ENCODE peak calls at places on chromosomes 5 and 9, in four cellular contexts. One of them, this sample, is unnamed.

GRCh38 chr5:60989790-60990189 is 44.8 kb downstream of the NDUFAF2 start:
- DNase-seq in heart left ventricle: no peak
- DNase-seq in MM.1S: no peak
- DNase-seq in A549: no peak
- DNase-seq in this sample: no peak

GRCh38 chr5:96338624-96339023 is 94.4 kb downstream of the PCSK1 start:
- DNase-seq in heart left ventricle: no peak
- DNase-seq in MM.1S: no peak
- DNase-seq in A549: no peak
- DNase-seq in this sample: no peak

GRCh38 chr5:132790201-132790870 is 13.3 kb upstream of the SEPTIN8 start:
- DNase-seq in heart left ventricle: no peak
- DNase-seq in MM.1S: no peak
- DNase-seq in A549: no peak
- DNase-seq in this sample: no peak

GRCh38 chr5:177370488-177371119 is 12.9 kb downstream of the RGS14 start:
- DNase-seq in heart left ventricle: peak
- DNase-seq in MM.1S: peak
- DNase-seq in A549: peak
- DNase-seq in this sample: peak

GRCh38 chr5:143527808-143528207 is 124.3 kb upstream of the NR3C1 start:
- DNase-seq in heart left ventricle: no peak
- DNase-seq in MM.1S: no peak
- DNase-seq in A549: no peak
- DNase-seq in this sample: no peak

GRCh38 chr9:121698627-121699270 is 47.3 kb downstream of the DAB2IP start:
- DNase-seq in heart left ventricle: no peak
- DNase-seq in MM.1S: no peak
- DNase-seq in A549: no peak
- DNase-seq in this sample: peak

GRCh38 chr5:58891072-58891970 is 308.4 kb downstream of the RAB3C start:
- DNase-seq in heart left ventricle: peak
- DNase-seq in MM.1S: peak
- DNase-seq in A549: peak
- DNase-seq in this sample: peak

GRCh38 chr9:97293207-97293721 is 14.2 kb upstream of the CCDC180 start:
- DNase-seq in heart left ventricle: peak
- DNase-seq in MM.1S: no peak
- DNase-seq in A549: no peak
- DNase-seq in this sample: no peak

GRCh38 chr5:155735388-155735787 is 591.6 kb upstream of the SGCD start:
- DNase-seq in heart left ventricle: peak
- DNase-seq in MM.1S: no peak
- DNase-seq in A549: no peak
- DNase-seq in this sample: no peak

GRCh38 chr9:98326402-98327248 is 71.2 kb upstream of the TBC1D2 start:
- DNase-seq in heart left ventricle: no peak
- DNase-seq in MM.1S: no peak
- DNase-seq in A549: no peak
- DNase-seq in this sample: peak

GRCh38 chr9:136105398-136106135 is 10.5 kb upstream of the NACC2 start:
- DNase-seq in heart left ventricle: peak
- DNase-seq in MM.1S: no peak
- DNase-seq in A549: no peak
- DNase-seq in this sample: no peak

GRCh38 chr9:36142510-36143161 is 6.1 kb downstream of the GLIPR2 start:
- DNase-seq in heart left ventricle: no peak
- DNase-seq in MM.1S: no peak
- DNase-seq in A549: no peak
- DNase-seq in this sample: no peak

GRCh38 chr5:139574641-139575312 is 13.6 kb downstream of the UBE2D2 start:
- DNase-seq in heart left ventricle: no peak
- DNase-seq in MM.1S: peak
- DNase-seq in A549: peak
- DNase-seq in this sample: peak

GRCh38 chr5:98934581-98934980 is 5.8 kb upstream of the CHD1 start:
- DNase-seq in heart left ventricle: no peak
- DNase-seq in MM.1S: no peak
- DNase-seq in A549: no peak
- DNase-seq in this sample: no peak

GRCh38 chr9:97072285-97072770 is 33.4 kb upstream of the CTSV start:
- DNase-seq in heart left ventricle: no peak
- DNase-seq in MM.1S: no peak
- DNase-seq in A549: no peak
- DNase-seq in this sample: no peak

GRCh38 chr5:126516133-126516532 is 78.9 kb downstream of the ALDH7A1 start:
- DNase-seq in heart left ventricle: no peak
- DNase-seq in MM.1S: no peak
- DNase-seq in A549: no peak
- DNase-seq in this sample: no peak

GRCh38 chr5:134874831-134875655 is 872 bp downstream of the TXNDC15 start:
- DNase-seq in heart left ventricle: peak
- DNase-seq in MM.1S: peak
- DNase-seq in A549: peak
- DNase-seq in this sample: peak

GRCh38 chr5:7592910-7593309 is 197.0 kb downstream of the ADCY2 start:
- DNase-seq in heart left ventricle: no peak
- DNase-seq in MM.1S: peak
- DNase-seq in A549: peak
- DNase-seq in this sample: peak

GRCh38 chr9:116174347-116174746 is 20.8 kb downstream of the PAPPA start:
- DNase-seq in heart left ventricle: no peak
- DNase-seq in MM.1S: no peak
- DNase-seq in A549: peak
- DNase-seq in this sample: no peak

GRCh38 chr5:167767775-167768174 is 523.7 kb upstream of the WWC1 start:
- DNase-seq in heart left ventricle: no peak
- DNase-seq in MM.1S: no peak
- DNase-seq in A549: no peak
- DNase-seq in this sample: no peak

GRCh38 chr9:72262063-72262462 is 102.9 kb downstream of the ZFAND5 start:
- DNase-seq in heart left ventricle: no peak
- DNase-seq in MM.1S: no peak
- DNase-seq in A549: no peak
- DNase-seq in this sample: no peak
- TF ChIP-seq CTCF in heart left ventricle: no peak
- TF ChIP-seq CTCF in MM.1S: no peak
- TF ChIP-seq CTCF in A549: no peak
- TF ChIP-seq CTCF in this sample: no peak

GRCh38 chr5:54975701-54976100 is 9.7 kb downstream of the ESM1 start:
- DNase-seq in heart left ventricle: no peak
- DNase-seq in MM.1S: no peak
- DNase-seq in A549: no peak
- DNase-seq in this sample: no peak

GRCh38 chr5:54964405-54964804 is 21.0 kb downstream of the ESM1 start:
- DNase-seq in heart left ventricle: no peak
- DNase-seq in MM.1S: no peak
- DNase-seq in A549: no peak
- DNase-seq in this sample: no peak

GRCh38 chr5:54969242-54969641 is 16.2 kb downstream of the ESM1 start:
- DNase-seq in heart left ventricle: no peak
- DNase-seq in MM.1S: no peak
- DNase-seq in A549: no peak
- DNase-seq in this sample: no peak

GRCh38 chr5:54965806-54966205 is 19.6 kb downstream of the ESM1 start:
- DNase-seq in heart left ventricle: no peak
- DNase-seq in MM.1S: no peak
- DNase-seq in A549: no peak
- DNase-seq in this sample: no peak

DNA sequence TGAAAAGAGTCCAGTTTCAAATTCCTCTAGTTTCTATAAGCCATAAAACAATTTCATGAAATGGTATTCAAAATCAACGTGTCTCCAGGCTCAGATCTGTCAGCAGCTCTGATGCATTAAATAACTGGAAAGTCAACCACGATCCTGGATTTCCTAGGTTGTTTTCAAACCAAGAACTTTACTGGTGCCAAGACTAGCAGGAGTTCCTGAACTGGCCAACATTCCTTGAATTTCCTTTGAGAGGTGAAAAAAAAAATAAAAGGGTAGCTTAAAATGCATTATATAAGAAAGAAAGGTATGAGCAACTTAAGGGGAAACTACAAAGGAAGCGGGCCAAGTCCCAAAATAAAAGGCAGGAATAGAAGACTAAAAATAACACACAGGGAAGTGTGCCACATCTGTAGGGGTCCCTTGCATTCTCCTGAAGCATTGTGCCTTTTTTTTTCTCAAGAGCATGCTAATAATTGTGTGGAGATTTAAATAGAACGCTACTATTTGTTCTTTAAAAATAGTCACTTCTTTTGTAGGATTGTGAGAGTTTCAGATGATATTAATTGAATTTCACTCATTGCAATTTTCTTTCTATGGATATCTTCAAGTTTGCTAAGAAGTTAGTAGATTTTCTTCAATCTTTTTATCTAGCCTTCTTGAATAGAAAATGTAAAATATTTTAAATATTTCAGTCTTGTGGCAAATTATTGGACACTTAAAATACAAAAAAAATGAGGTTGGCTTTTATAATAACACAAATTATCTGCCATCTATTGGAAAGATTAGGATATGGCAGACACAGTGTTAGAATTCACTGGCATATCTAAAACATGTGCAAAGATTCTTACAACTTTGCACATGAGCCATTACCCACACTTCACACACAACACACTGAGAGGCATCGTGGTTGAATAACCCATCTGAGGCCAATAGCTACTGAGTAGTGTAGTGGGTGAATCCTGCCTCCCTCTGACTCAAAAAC is 15.3 kb downstream of the ESM1 start:
- DNase-seq in heart left ventricle: no peak
- DNase-seq in MM.1S: no peak
- DNase-seq in A549: no peak
- DNase-seq in this sample: no peak
- TF ChIP-seq CTCF in heart left ventricle: no peak
- TF ChIP-seq CTCF in MM.1S: no peak
- TF ChIP-seq CTCF in A549: no peak
- TF ChIP-seq CTCF in this sample: no peak

GRCh38 chr9:128895556-128895955 is 13.6 kb downstream of the LRRC8A start:
- DNase-seq in heart left ventricle: no peak
- DNase-seq in MM.1S: no peak
- DNase-seq in A549: no peak
- DNase-seq in this sample: no peak
- TF ChIP-seq CTCF in heart left ventricle: no peak
- TF ChIP-seq CTCF in MM.1S: no peak
- TF ChIP-seq CTCF in A549: no peak
- TF ChIP-seq CTCF in this sample: no peak

DNA sequence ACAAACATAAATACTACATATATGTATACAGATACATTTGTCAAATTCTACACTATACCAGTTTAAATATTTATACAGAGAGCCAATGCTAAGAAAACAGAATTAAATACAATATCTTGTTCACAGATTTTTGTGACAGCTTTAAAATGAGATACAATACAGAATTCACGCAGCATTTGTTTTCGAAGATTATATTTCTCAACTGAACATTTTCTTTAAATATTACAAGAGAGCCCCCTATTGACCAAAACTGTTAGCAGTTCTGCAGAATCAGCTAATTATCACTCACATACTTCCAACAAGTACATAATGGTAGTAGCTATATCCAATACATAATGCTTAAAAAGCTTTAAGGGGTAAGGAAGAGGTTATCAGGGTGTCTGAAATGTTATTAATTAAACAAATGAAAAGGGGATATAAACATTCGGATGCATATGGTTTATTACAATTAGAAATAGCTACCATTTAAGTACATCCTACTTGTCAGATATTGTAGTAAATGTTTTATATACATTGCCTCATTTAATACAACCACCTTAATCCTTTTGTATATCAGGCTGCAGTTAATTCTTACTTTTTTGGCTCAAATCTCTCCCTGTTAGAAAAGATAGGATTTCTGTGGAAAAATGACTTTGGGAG is 31.7 kb downstream of the ZDHHC21 start:
- DNase-seq in heart left ventricle: no peak
- DNase-seq in MM.1S: peak
- DNase-seq in A549: peak
- DNase-seq in this sample: no peak
- TF ChIP-seq CTCF in heart left ventricle: peak
- TF ChIP-seq CTCF in MM.1S: peak
- TF ChIP-seq CTCF in A549: peak
- TF ChIP-seq CTCF in this sample: peak

GRCh38 chr5:172708183-172708505 is 62.9 kb downstream of the DUSP1 start:
- DNase-seq in heart left ventricle: no peak
- DNase-seq in MM.1S: no peak
- DNase-seq in A549: no peak
- DNase-seq in this sample: no peak
- TF ChIP-seq CTCF in heart left ventricle: no peak
- TF ChIP-seq CTCF in MM.1S: no peak
- TF ChIP-seq CTCF in A549: no peak
- TF ChIP-seq CTCF in this sample: no peak

DNA sequence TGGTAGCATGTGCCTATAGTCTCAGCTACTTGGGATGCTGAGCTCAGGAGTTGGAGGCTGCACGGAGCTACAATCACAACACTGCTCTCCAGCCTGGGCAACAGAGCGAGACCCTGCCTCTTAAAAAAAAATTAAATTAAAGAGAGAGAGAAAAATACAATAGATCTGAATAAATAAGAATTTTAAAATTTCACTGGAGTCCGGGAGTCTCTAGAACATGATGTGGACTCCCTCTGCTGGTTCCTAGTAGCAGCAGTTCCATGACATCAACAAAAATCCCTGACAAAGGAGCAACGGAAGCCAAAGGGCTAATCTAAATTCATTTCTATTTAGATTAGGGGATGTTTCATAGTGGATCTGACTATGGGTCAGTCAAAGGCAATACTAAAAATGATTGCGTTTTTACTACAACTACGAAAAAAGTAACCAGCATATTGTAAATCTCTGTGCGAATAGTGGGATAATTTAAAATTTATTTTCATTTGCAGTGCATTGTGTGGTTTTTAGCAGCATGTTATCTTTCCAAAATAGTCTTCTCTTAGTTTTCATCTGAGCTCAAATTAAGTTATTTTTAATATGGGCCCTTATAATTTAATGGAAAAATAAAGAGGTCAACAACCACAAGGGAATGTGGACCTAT is 6.7 kb downstream of the INIP start:
- DNase-seq in heart left ventricle: no peak
- DNase-seq in MM.1S: no peak
- DNase-seq in A549: peak
- DNase-seq in this sample: no peak
- TF ChIP-seq CTCF in heart left ventricle: peak
- TF ChIP-seq CTCF in MM.1S: peak
- TF ChIP-seq CTCF in A549: peak
- TF ChIP-seq CTCF in this sample: no peak

DNA sequence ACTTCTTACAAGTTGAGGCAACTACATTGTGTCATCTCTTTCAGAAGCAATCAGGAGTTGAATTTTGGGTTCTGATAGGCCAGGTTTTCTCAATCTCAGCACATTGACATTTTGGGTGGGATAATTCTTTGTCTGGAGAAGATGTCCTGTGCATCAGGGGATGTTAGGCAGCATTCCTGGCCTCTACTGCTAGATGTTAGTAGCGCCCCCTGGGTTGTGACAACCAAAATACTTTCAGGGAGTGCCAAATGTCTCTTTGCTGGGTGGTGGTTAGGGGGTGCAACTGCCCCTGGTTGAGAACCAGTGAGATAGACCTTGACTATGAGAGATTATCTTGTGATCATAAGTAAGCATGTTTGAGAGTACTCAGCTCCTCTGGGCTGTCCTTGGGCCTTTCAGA is 164.3 kb upstream of the KLF9 start:
- DNase-seq in heart left ventricle: no peak
- DNase-seq in MM.1S: no peak
- DNase-seq in A549: no peak
- DNase-seq in this sample: no peak
- TF ChIP-seq CTCF in heart left ventricle: no peak
- TF ChIP-seq CTCF in MM.1S: peak
- TF ChIP-seq CTCF in A549: no peak
- TF ChIP-seq CTCF in this sample: no peak

This sample was measured in activated CD8-positive, alpha-beta T cell treated with anti-CD3 and anti-CD28 coated beads for 36 hours.